ENCODE peak calls at places on chromosomes 3 and 15, in nine cellular contexts. J is naive thymus-derived CD4-positive, alpha-beta T cell; F is cardiac muscle cell; P is adipocyte; K is AG09319; O is MM.1S; D is fibroblast of mammary gland; B is WERI-Rb-1; G is HS-5. M is an unnamed sample.

GRCh38 chr3:101567528-101568317 is 6.1 kb downstream of the TRMT10C start:
- DNase-seq in O (no peak), B (no peak), F (no peak), K (no peak), D (peak; percentile 6), J (no peak), P (peak; percentile 44), G (no peak), M (no peak)

GRCh38 chr15:49686626-49687025 is 65.8 kb downstream of the DTWD1 start:
- DNase-seq in K (no peak), O (no peak), B (no peak), P (no peak), G (no peak), F (peak; percentile 58), J (no peak), D (peak; percentile 72), M (peak; percentile 93)

GRCh38 chr3:84893211-84893610 is 65.6 kb upstream of the CADM2 start:
- DNase-seq in J (no peak), O (no peak), B (no peak), G (no peak), P (no peak), K (no peak), D (no peak), F (no peak), M (no peak)

GRCh38 chr3:9837701-9838582 is 5.9 kb downstream of the RPUSD3 start:
- DNase-seq in D (no peak), K (no peak), G (no peak), B (no peak), O (no peak), F (peak; percentile 19), J (no peak), P (no peak), M (no peak)

GRCh38 chr3:108420926-108421325 is 89.5 kb downstream of the MYH15 start:
- DNase-seq in K (no peak), J (no peak), P (peak; percentile 63), D (peak; percentile 90), G (peak; percentile 93), O (no peak), B (no peak), F (peak; percentile 89), M (peak; percentile 92)

GRCh38 chr3:45003406-45003805 is 22.7 kb upstream of the CLEC3B start:
- DNase-seq in F (no peak), G (no peak), B (no peak), K (no peak), J (no peak), D (no peak), O (no peak), P (no peak), M (no peak)

GRCh38 chr3:78235841-78236240 is 1195.9 kb downstream of the ROBO2 start:
- DNase-seq in K (no peak), G (no peak), J (no peak), B (no peak), F (no peak), O (no peak), P (no peak), D (peak; percentile 1), M (no peak)

GRCh38 chr3:102113421-102114041 is 264.2 kb downstream of the NFKBIZ start:
- DNase-seq in P (no peak), F (no peak), J (no peak), B (no peak), K (no peak), D (no peak), G (no peak), O (no peak), M (no peak)

GRCh38 chr15:80492874-80493273 is 88.7 kb downstream of the ARNT2 start:
- DNase-seq in P (no peak), D (no peak), F (no peak), B (no peak), O (no peak), K (no peak), G (no peak), J (no peak), M (no peak)

GRCh38 chr3:71990545-71990944 is 205.6 kb upstream of the PROK2 start:
- DNase-seq in D (no peak), G (no peak), K (no peak), B (no peak), F (no peak), J (no peak), O (no peak), P (no peak), M (no peak)

GRCh38 chr3:10194328-10195071 is 29.8 kb downstream of the IRAK2 start:
- DNase-seq in F (no peak), O (no peak), J (peak; percentile 80), D (no peak), K (no peak), B (no peak), P (peak; percentile 45), G (no peak), M (peak; percentile 35)

GRCh38 chr15:51768018-51768417 is 16.6 kb downstream of the TMOD2 start:
- DNase-seq in F (no peak), D (no peak), P (no peak), O (no peak), B (no peak), K (no peak), G (no peak), J (peak; percentile 55), M (no peak)

GRCh38 chr3:87771338-87772059 is 287.3 kb downstream of the CGGBP1 start:
- DNase-seq in D (peak; percentile 35), P (peak; percentile 34), K (no peak), O (peak; percentile 50), B (peak; percentile 28), F (peak; percentile 5), J (peak; percentile 51), G (peak; percentile 9), M (peak; percentile 60)

GRCh38 chr3:169545606-169546005 is 117.9 kb downstream of the MECOM start:
- DNase-seq in B (no peak), D (no peak), F (peak; percentile 31), J (no peak), K (no peak), O (no peak), P (no peak), G (no peak), M (no peak)

GRCh38 chr15:35107122-35107521 is 22.0 kb upstream of the NANOGP8 start:
- DNase-seq in O (no peak), P (no peak), F (no peak), J (no peak), K (no peak), G (no peak), D (peak; percentile 42), B (no peak), M (no peak)

GRCh38 chr3:196144383-196145105 is 62.7 kb upstream of the TFRC start:
- DNase-seq in G (peak; percentile 73), F (peak; percentile 65), D (peak; percentile 77), B (no peak), J (no peak), P (no peak), K (no peak), O (no peak), M (peak; percentile 41)

GRCh38 chr15:71296032-71296686 is 180.9 kb downstream of the THSD4 start:
- DNase-seq in O (no peak), G (peak; percentile 93), K (peak; percentile 37), P (peak; percentile 77), D (peak; percentile 98), J (no peak), B (no peak), F (peak; percentile 56), M (peak; percentile 92)

GRCh38 chr3:17070560-17070959 is 185.8 kb downstream of the PLCL2 start:
- DNase-seq in P (no peak), J (no peak), D (peak; percentile 55), K (no peak), F (peak; percentile 54), O (no peak), G (no peak), B (peak; percentile 58), M (no peak)

GRCh38 chr3:136114421-136114820 is 81.7 kb downstream of the MSL2 start:
- DNase-seq in D (no peak), B (no peak), O (no peak), G (no peak), J (no peak), K (no peak), F (no peak), P (no peak), M (no peak)

GRCh38 chr15:89385596-89386242 is 51.1 kb upstream of the POLG start:
- DNase-seq in F (peak; percentile 79), K (no peak), B (no peak), G (no peak), D (peak; percentile 8), P (no peak), O (no peak), J (no peak), M (no peak)

GRCh38 chr3:93969443-93969842 is 4.3 kb downstream of the PROS1 start:
- DNase-seq in J (no peak), B (no peak), F (peak; percentile 29), P (peak; percentile 48), D (peak; percentile 76), G (peak; percentile 48), O (no peak), K (no peak), M (peak; percentile 21)

GRCh38 chr3:38457111-38458003 is 3.7 kb downstream of the ACVR2B start:
- DNase-seq in K (no peak), G (no peak), F (peak; percentile 2), J (no peak), P (no peak), O (no peak), D (peak; percentile 10), B (no peak), M (no peak)

GRCh38 chr15:78035319-78035718 is 42.2 kb downstream of the TBC1D2B start:
- DNase-seq in B (no peak), O (peak; percentile 30), K (no peak), G (no peak), P (no peak), D (no peak), J (peak; percentile 15), F (peak; percentile 49), M (peak; percentile 26)

GRCh38 chr15:66955001-66955516 is 110.3 kb upstream of the SMAD3 start:
- DNase-seq in K (no peak), P (no peak), D (no peak), J (no peak), G (no peak), F (no peak), O (no peak), B (no peak), M (no peak)

GRCh38 chr3:107032111-107032510 is 345.1 kb upstream of the CCDC54 start:
- DNase-seq in O (no peak), J (no peak), F (no peak), P (no peak), D (no peak), G (no peak), B (no peak), K (no peak), M (no peak)

GRCh38 chr3:103055021-103055420 is 620.2 kb downstream of the ZPLD1 start:
- DNase-seq in D (no peak), F (no peak), O (no peak), B (peak; percentile 28), K (no peak), J (no peak), G (peak; percentile 49), P (no peak), M (no peak)

GRCh38 chr3:107431048-107431297 is 53.7 kb downstream of the CCDC54 start:
- DNase-seq in P (no peak), B (no peak), O (no peak), K (no peak), D (no peak), G (no peak), J (no peak), F (no peak), M (no peak)

GRCh38 chr3:86793786-86794185 is 197.2 kb downstream of the VGLL3 start:
- DNase-seq in J (no peak), D (peak; percentile 96), F (peak; percentile 95), K (peak; percentile 90), P (peak; percentile 92), B (no peak), G (peak; percentile 90), O (no peak), M (peak; percentile 93)

GRCh38 chr3:131072099-131072559 is 45.5 kb downstream of the NEK11 start:
- DNase-seq in J (no peak), D (peak; percentile 76), G (peak; percentile 29), P (peak; percentile 0), B (no peak), O (no peak), K (no peak), F (peak; percentile 47), M (peak; percentile 55)

GRCh38 chr15:31867536-31868442 is 162.5 kb upstream of the CHRNA7 start:
- DNase-seq in O (peak; percentile 65), F (peak; percentile 65), J (peak; percentile 53), G (no peak), B (peak; percentile 72), D (peak; percentile 56), P (peak; percentile 62), K (peak; percentile 10), M (peak; percentile 37)

GRCh38 chr3:64063207-64063981 is 40.1 kb upstream of the PSMD6 start:
- DNase-seq in G (no peak), O (no peak), J (no peak), D (no peak), B (no peak), F (peak; percentile 65), P (no peak), K (no peak), M (peak; percentile 72)